ENCODE peak calls at places on chromosomes 1 and 21, in nine cellular contexts. V is OCI-LY7; G is mucosa of descending colon; U is heart left ventricle; M is activated B cell treated with CpG ODN at 0.5 μM for 24 hours; X is Calu3; J is CD8-positive, alpha-beta T cell; I is nephron progenitor cell; B is IMR-90. F is an unnamed sample.

GRCh38 chr1:176950736-176951308 is 213.7 kb downstream of the ASTN1 start:
- DNase-seq in G (no peak), X (no peak), U (no peak), B (no peak), M (no peak), I (no peak), V (no peak), J (no peak), F (no peak)

GRCh38 chr1:41900611-41901444 is 17.9 kb downstream of the HIVEP3 start:
- DNase-seq in X (no peak), V (no peak), M (no peak), U (no peak), B (peak; percentile 59), I (no peak), G (no peak), J (no peak), F (no peak)

GRCh38 chr1:41704189-41704588 is 214.5 kb downstream of the HIVEP3 start:
- DNase-seq in J (no peak), X (no peak), G (no peak), M (peak; percentile 4), I (no peak), B (no peak), U (no peak), V (no peak), F (no peak)

GRCh38 chr1:208304193-208304712 is 60.1 kb upstream of the PLXNA2 start:
- DNase-seq in G (no peak), I (no peak), B (no peak), J (no peak), V (no peak), U (no peak), X (no peak), M (no peak), F (no peak)

GRCh38 chr1:112998592-112999235 is 42.7 kb upstream of the SLC16A1 start:
- DNase-seq in X (peak; percentile 13), B (peak; percentile 71), V (no peak), G (no peak), J (no peak), I (no peak), U (peak; percentile 84), M (no peak), F (no peak)

GRCh38 chr21:36494557-36494956 is 14.6 kb upstream of the CLDN14 start:
- DNase-seq in B (no peak), V (no peak), J (no peak), X (no peak), I (no peak), M (no peak), U (no peak), G (no peak), F (no peak)

GRCh38 chr1:81430236-81430635 is 370.5 kb upstream of the ADGRL2 start:
- DNase-seq in X (no peak), M (no peak), B (no peak), I (no peak), J (no peak), U (no peak), V (no peak), G (no peak), F (no peak)

GRCh38 chr21:46060596-46061061 is 37.3 kb upstream of the COL6A2 start:
- DNase-seq in V (no peak), M (no peak), J (no peak), I (no peak), X (peak; percentile 58), B (peak; percentile 100), G (peak; percentile 41), U (peak; percentile 85), F (no peak)

GRCh38 chr1:110004583-110004982 is 20.0 kb downstream of the AHCYL1 start:
- DNase-seq in V (no peak), U (no peak), M (no peak), B (no peak), G (no peak), J (no peak), X (no peak), I (no peak), F (no peak)

GRCh38 chr21:44524412-44525371 is 15.3 kb downstream of the KRTAP10-1 start:
- DNase-seq in B (no peak), U (no peak), G (no peak), J (no peak), M (no peak), V (no peak), X (no peak), I (no peak), F (no peak)

GRCh38 chr1:75855010-75855409 is 58.3 kb downstream of the MSH4 start:
- DNase-seq in J (no peak), M (no peak), G (no peak), V (no peak), I (no peak), U (no peak), X (peak; percentile 22), B (peak; percentile 53), F (no peak)

GRCh38 chr1:24216254-24216653 is 29.2 kb upstream of the IFNLR1 start:
- DNase-seq in X (no peak), B (no peak), M (no peak), V (no peak), U (no peak), G (no peak), I (peak; percentile 45), J (no peak), F (no peak)

GRCh38 chr1:81470250-81470649 is 330.5 kb upstream of the ADGRL2 start:
- DNase-seq in I (no peak), U (no peak), J (no peak), M (no peak), B (no peak), V (no peak), G (no peak), X (no peak), F (no peak)

GRCh38 chr1:116951175-116951935 is 41.6 kb downstream of the PTGFRN start:
- DNase-seq in I (no peak), V (no peak), M (no peak), J (no peak), G (no peak), X (no peak), U (peak; percentile 61), B (peak; percentile 7), F (no peak)

GRCh38 chr1:59638172-59638800 is 176.5 kb upstream of the HOOK1 start:
- DNase-seq in J (no peak), M (no peak), G (no peak), B (peak; percentile 80), V (no peak), U (no peak), I (peak; percentile 47), X (peak; percentile 36), F (no peak)

GRCh38 chr1:91278754-91279153 is 125.9 kb downstream of the HFM1 start:
- DNase-seq in V (peak; percentile 4), U (no peak), G (no peak), M (no peak), X (no peak), B (peak; percentile 28), J (no peak), I (no peak), F (no peak)
- TF ChIP-seq CTCF in V (peak; percentile 62), U (no peak), G (no peak), M (no peak), X (no peak), B (peak; percentile 41), J (no peak), I (peak; percentile 34), F (no peak)

DNA sequence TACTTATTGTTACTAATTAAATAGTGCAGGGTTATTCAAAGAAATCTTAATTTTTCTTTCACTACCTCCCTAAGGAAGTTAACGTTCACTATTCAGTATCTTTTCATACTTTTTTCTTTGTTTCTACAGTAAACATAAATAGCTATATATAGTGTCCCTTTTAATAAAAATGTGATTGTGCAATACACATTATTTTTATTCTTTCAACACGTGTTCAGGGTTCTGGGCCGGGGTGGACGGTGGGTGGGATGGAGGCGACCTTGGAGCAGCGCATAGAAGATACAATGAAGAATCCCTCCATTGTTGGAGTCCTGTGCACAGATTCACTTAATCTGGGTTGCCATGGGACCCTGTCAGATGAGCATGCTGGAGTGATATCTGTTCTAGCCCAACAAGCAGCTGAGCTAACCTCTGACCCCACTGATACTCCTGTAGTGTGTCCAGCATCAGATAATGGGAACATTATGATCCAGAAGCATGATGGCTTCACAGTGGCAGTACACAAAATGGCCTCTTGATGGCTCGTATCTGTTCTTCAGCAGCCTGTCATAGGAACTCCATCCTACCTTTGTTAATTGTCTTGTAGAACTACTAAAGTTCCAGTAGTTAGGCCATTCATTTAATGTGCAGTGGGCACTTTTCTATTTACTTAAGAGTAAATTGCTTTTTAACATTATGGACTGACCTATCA is 155.9 kb upstream of the L1TD1 start:
- DNase-seq in X (no peak), U (no peak), G (no peak), J (no peak), I (no peak), V (no peak), B (no peak), M (no peak), F (no peak)
- TF ChIP-seq CTCF in X (peak; percentile 15), U (no peak), G (no peak), J (no peak), I (no peak), V (peak; percentile 33), B (no peak), M (no peak), F (no peak)

DNA sequence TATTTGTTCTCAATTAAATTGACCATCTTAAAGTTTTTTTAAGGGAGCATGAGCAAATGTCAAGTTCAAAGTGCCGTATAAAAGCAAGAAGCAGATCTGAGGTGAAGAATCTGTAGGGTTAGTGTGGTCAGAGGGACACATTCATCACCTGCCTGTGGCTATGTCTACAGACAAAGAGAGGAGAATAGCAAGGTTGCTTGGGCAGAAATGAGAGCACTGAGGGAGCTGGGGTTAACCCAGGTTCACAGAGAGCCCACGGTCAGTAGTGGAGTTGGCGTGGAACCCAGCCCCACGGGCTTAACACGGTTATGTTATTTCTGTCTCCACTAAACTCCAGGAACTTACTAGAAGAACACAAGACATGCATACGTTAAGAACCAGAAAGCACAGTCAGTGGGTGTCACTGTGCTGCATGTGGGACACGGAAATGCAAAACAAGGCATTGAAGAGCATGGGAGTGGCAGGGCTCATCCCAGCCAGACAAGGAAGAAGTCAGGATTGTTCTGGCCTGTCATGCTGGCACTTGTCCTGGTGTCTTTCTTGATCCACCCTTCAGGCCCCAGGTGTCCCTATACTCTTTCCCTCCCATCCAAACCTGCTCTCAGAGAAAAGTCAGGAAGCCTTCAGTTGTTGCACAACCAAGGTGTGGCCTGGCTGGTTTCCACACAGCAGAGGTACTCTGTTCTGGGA is 95.5 kb upstream of the IVNS1ABP start:
- DNase-seq in I (no peak), V (no peak), X (no peak), U (no peak), M (no peak), G (peak; percentile 64), B (no peak), J (no peak), F (peak; percentile 65)
- TF ChIP-seq CTCF in I (no peak), V (no peak), X (no peak), U (no peak), M (no peak), G (no peak), B (no peak), J (no peak), F (no peak)

GRCh38 chr1:43779266-43779665 is 71.9 kb downstream of the ST3GAL3 start:
- DNase-seq in U (no peak), V (no peak), X (no peak), B (no peak), J (no peak), G (no peak), I (no peak), M (no peak), F (no peak)
- TF ChIP-seq CTCF in U (no peak), V (peak; percentile 56), X (no peak), B (no peak), J (no peak), G (no peak), I (no peak), M (no peak), F (no peak)

GRCh38 chr1:228900993-228901392 is 165.7 kb downstream of the RHOU start:
- DNase-seq in B (no peak), J (no peak), M (no peak), G (no peak), V (no peak), U (no peak), X (no peak), I (no peak), F (no peak)
- TF ChIP-seq CTCF in B (no peak), J (no peak), M (no peak), G (no peak), V (no peak), U (no peak), X (no peak), I (no peak), F (no peak)

F was measured in Peyer's patch.